ENCODE peak calls at places on chromosome 21, in six cellular contexts. H is cardiac muscle cell; G is thoracic aorta; J is tibial nerve; Q is ovary; S is CD8-positive, alpha-beta T cell. K is an unnamed sample.
A peak's percentile ranks its signal among the peaks of the same experiment; 100 is the strongest.

GRCh38 chr21:43603230-43603626 is 56.1 kb downstream of the HSF2BP start:
- DNase-seq in S (no peak), J (no peak), G (no peak), H (no peak), Q (no peak), K (peak; percentile 60)

GRCh38 chr21:28392436-28392835 is 600.2 kb downstream of the LTN1 start:
- DNase-seq in J (no peak), H (no peak), S (no peak), G (no peak), Q (no peak), K (no peak)

GRCh38 chr21:34536311-34536710 is 24.3 kb upstream of the KCNE1 start:
- DNase-seq in S (no peak), H (no peak), J (no peak), G (no peak), Q (no peak), K (no peak)

GRCh38 chr21:46323227-46323709 is 402 bp downstream of the C21orf58 start:
- DNase-seq in H (no peak), G (no peak), Q (no peak), S (no peak), J (no peak), K (no peak)

GRCh38 chr21:25103500-25104207 is 503.6 kb downstream of the MRPL39 start:
- DNase-seq in Q (no peak), J (no peak), S (no peak), H (no peak), G (no peak), K (no peak)

GRCh38 chr21:44834231-44834950 is 16.5 kb upstream of the SUMO3 start:
- DNase-seq in H (no peak), Q (no peak), S (no peak), G (no peak), J (no peak), K (no peak)

GRCh38 chr21:17658931-17659330 is 46.2 kb upstream of the BTG3 start:
- DNase-seq in S (no peak), J (no peak), H (no peak), Q (no peak), G (no peak), K (no peak)

GRCh38 chr21:17159697-17160096 is 353.1 kb upstream of the CXADR start:
- DNase-seq in S (no peak), H (no peak), J (no peak), G (no peak), Q (no peak), K (no peak)

GRCh38 chr21:46438241-46438640 is 20.4 kb upstream of the DIP2A start:
- DNase-seq in G (no peak), S (no peak), H (no peak), J (no peak), Q (no peak), K (no peak)

GRCh38 chr21:45224189-45224938 is 63.3 kb downstream of the POFUT2 start:
- DNase-seq in Q (no peak), G (no peak), H (no peak), S (peak; percentile 51), J (no peak), K (no peak)

GRCh38 chr21:16424331-16424749 is 694.6 kb downstream of the USP25 start:
- DNase-seq in S (no peak), J (no peak), Q (no peak), H (peak; percentile 75), G (no peak), K (no peak)

GRCh38 chr21:34822957-34823356 is 154.2 kb downstream of the CLIC6 start:
- DNase-seq in H (peak; percentile 54), S (no peak), Q (no peak), J (no peak), G (no peak), K (no peak)

GRCh38 chr21:45383111-45383614 is 21.8 kb upstream of the COL18A1 start:
- DNase-seq in J (no peak), S (no peak), Q (peak; percentile 7), H (no peak), G (no peak), K (no peak)

GRCh38 chr21:33962290-33962689 is 46.7 kb upstream of the ATP5PO start:
- DNase-seq in J (no peak), G (no peak), S (no peak), Q (no peak), H (no peak), K (no peak)

GRCh38 chr21:15061747-15062146 is 3.1 kb downstream of the NRIP1 start:
- DNase-seq in J (no peak), S (no peak), Q (no peak), H (no peak), G (no peak), K (no peak)

GRCh38 chr21:34845521-34846213 is 176.9 kb downstream of the CLIC6 start:
- DNase-seq in Q (no peak), H (peak; percentile 90), S (no peak), G (no peak), J (no peak), K (no peak)

GRCh38 chr21:34743831-34744230 is 75.0 kb downstream of the CLIC6 start:
- DNase-seq in S (no peak), Q (no peak), J (peak; percentile 41), H (peak; percentile 53), G (no peak), K (peak; percentile 53)

GRCh38 chr21:42781150-42781980 is 98.0 kb downstream of the WDR4 start:
- DNase-seq in S (no peak), H (peak; percentile 9), J (no peak), Q (peak; percentile 34), G (no peak), K (no peak)

GRCh38 chr21:15809818-15810217 is 80.0 kb downstream of the USP25 start:
- DNase-seq in Q (no peak), G (no peak), J (no peak), S (no peak), H (peak; percentile 76), K (peak; percentile 71)

GRCh38 chr21:16792155-16792554 is 720.7 kb upstream of the CXADR start:
- DNase-seq in S (no peak), G (no peak), Q (no peak), J (no peak), H (no peak), K (no peak)

GRCh38 chr21:36877741-36878140 is 88.7 kb downstream of the HLCS start:
- DNase-seq in J (no peak), G (no peak), H (no peak), Q (no peak), S (no peak), K (no peak)

GRCh38 chr21:36883532-36884486 is 82.7 kb downstream of the HLCS start:
- DNase-seq in J (no peak), Q (no peak), G (no peak), S (no peak), H (no peak), K (no peak)

GRCh38 chr21:36882776-36883175 is 83.7 kb downstream of the HLCS start:
- DNase-seq in Q (no peak), H (no peak), J (no peak), G (no peak), S (no peak), K (no peak)

GRCh38 chr21:36879827-36880226 is 86.6 kb downstream of the HLCS start:
- DNase-seq in J (no peak), S (no peak), H (no peak), Q (no peak), G (no peak), K (no peak)

GRCh38 chr21:36881223-36881622 is 85.2 kb downstream of the HLCS start:
- DNase-seq in J (no peak), S (no peak), H (peak; percentile 31), Q (no peak), G (no peak), K (no peak)
- TF ChIP-seq CTCF in J (no peak), S (no peak), H (no peak), Q (no peak), G (no peak), K (no peak)

DNA sequence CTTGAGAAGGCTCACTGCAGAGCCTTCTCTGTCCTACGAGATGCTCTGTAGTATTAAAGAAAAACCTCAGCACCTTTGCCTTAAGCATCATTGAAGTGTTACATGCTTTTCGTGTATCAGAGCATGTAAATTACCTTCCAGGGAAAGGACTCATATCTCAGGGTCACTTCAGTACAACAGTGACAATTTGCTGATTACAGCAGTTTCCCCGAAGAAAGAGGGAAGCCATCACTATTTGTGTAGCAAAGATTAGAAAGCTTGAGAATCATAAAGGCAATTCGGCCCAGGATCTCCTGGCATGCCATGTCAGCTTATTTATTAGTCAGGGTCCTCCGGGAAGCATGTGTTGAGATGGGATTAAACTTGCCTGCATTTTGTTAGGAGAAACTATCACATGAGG is 55.1 kb upstream of the KCNJ6 start:
- DNase-seq in S (no peak), G (no peak), Q (no peak), H (no peak), J (no peak), K (no peak)
- TF ChIP-seq CTCF in S (no peak), G (no peak), Q (no peak), H (no peak), J (no peak), K (no peak)

DNA sequence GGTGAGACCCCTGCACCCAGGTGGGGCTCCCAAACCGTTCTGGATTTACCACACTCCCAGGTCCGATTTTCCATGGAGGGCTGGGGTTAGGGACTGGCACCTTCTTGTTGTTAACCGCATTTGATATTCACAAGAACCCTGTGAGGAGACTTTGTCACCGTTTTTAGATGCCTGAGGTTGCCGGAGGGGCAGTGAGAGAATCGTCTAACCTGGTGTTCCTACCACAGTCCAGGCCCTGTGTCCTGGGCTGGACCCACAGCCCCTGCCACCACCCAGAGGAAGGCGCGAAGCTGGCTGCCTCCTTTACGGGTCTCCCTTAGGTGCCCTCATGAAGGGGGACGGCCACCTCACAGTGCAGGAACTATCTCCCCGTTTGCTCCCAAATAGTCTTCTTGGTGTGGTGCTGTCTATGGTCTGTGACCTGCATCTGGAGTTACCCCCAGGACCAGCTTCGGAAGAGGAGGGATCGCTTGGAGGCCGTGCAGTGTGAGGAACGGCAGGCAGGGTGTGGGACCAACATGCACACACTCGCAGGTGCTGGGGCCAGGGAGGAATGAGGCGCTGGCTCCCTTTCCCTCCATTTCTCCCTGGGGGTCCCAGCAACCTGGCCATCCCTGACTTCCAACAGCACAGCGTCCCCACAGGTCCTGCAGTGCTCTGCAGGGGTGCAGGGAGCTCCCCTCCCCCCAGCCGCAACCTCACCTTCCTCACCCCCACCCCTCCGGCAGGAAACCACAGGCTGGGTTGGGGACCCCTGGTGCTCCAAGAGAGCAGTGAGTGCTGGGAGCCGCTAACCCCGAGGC is 7.0 kb downstream of the SIM2 start:
- DNase-seq in Q (no peak), G (no peak), J (no peak), S (no peak), H (no peak), K (no peak)
- TF ChIP-seq CTCF in Q (no peak), G (no peak), J (no peak), S (no peak), H (no peak), K (no peak)

DNA sequence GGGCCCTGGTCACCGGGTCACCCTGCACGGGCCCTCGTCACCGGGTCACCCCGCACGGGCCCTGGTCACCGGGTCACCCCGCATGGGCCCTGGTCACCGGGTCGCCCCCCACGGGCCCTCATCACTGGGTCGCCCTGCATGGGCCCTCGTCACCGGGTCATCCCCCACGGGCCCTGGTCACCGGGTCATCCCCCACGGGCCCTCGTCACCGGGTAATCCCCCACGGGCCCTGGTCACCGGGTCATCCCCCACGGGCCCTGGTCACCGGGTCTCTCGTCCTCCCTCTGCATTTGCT is 77.6 kb downstream of the RIPK4 start:
- DNase-seq in H (no peak), Q (no peak), G (no peak), S (no peak), J (no peak), K (no peak)
- TF ChIP-seq CTCF in H (no peak), Q (no peak), G (no peak), S (no peak), J (no peak), K (no peak)